ENCODE peak calls at places on chromosomes 6 and 20, in nine cellular contexts. R is Panc1; S is cardiac muscle cell; Q is fibroblast of lung; I is CD4-positive, CD25-positive, alpha-beta regulatory T cell; O is tibial artery; F is heart left ventricle; U is A549; B is vagina. H is an unnamed sample. For H3K4me1, the result is how much of the 10 kb centered on the place peaks cover.

GRCh38 chr20:46222521-46223007 is 85.7 kb downstream of the CDH22 start:
- DNase-seq in R (no peak), S (peak), Q (no peak), I (no peak), O (no peak), F (peak), U (no peak), B (no peak), H (no peak)

GRCh38 chr20:1946762-1947534 is 46.9 kb downstream of the PDYN start:
- DNase-seq in R (no peak), S (peak), Q (peak), I (no peak), O (peak), F (peak), U (no peak), B (no peak), H (no peak)

GRCh38 chr20:61753196-61753942 is 312.3 kb downstream of the TAF4 start:
- DNase-seq in R (no peak), S (no peak), Q (peak), I (no peak), O (no peak), F (no peak), U (no peak), B (no peak), H (no peak)

GRCh38 chr20:35490736-35491181 is 35.4 kb downstream of the CEP250 start:
- DNase-seq in R (no peak), S (no peak), Q (no peak), I (peak), O (no peak), F (no peak), U (no peak), B (no peak), H (peak)

GRCh38 chr20:49230575-49231211 is 11.5 kb downstream of the DDX27 start:
- DNase-seq in R (no peak), S (no peak), Q (no peak), I (no peak), O (no peak), F (peak), U (no peak), B (no peak), H (no peak)

GRCh38 chr6:106250997-106251396 is 74.6 kb downstream of the ATG5 start:
- DNase-seq in R (no peak), S (no peak), Q (no peak), I (no peak), O (no peak), F (no peak), U (no peak), B (no peak), H (no peak)

GRCh38 chr6:124368131-124368530 is 564.5 kb downstream of the NKAIN2 start:
- DNase-seq in R (no peak), S (no peak), Q (peak), I (no peak), O (no peak), F (no peak), U (no peak), B (no peak), H (no peak)

GRCh38 chr6:38034269-38034914 is 214.9 kb downstream of the ZFAND3 start:
- DNase-seq in R (no peak), S (peak), Q (peak), I (peak), O (no peak), F (no peak), U (peak), B (no peak), H (no peak)

GRCh38 chr20:17751640-17752039 is 51.9 kb downstream of the BANF2 start:
- DNase-seq in R (no peak), S (no peak), Q (no peak), I (no peak), O (no peak), F (no peak), U (no peak), B (no peak), H (no peak)

GRCh38 chr20:43096471-43096870 is 93.2 kb downstream of the PTPRT start:
- DNase-seq in R (no peak), S (peak), Q (no peak), I (no peak), O (no peak), F (no peak), U (no peak), B (no peak), H (no peak)

GRCh38 chr6:48429610-48430009 is 318.6 kb upstream of the PTCHD4 start:
- DNase-seq in R (no peak), S (no peak), Q (no peak), I (no peak), O (no peak), F (no peak), U (peak), B (no peak), H (no peak)

GRCh38 chr6:13289789-13290318 is 38.5 kb downstream of the TBC1D7 start:
- DNase-seq in R (no peak), S (no peak), Q (no peak), I (no peak), O (no peak), F (no peak), U (no peak), B (no peak), H (no peak)

GRCh38 chr6:169210611-169211010 is 43.0 kb downstream of the THBS2 start:
- DNase-seq in R (no peak), S (no peak), Q (no peak), I (no peak), O (no peak), F (no peak), U (no peak), B (no peak), H (no peak)

GRCh38 chr20:51275181-51275580 is 252.3 kb upstream of the KCNG1 start:
- DNase-seq in R (no peak), S (no peak), Q (no peak), I (no peak), O (no peak), F (no peak), U (no peak), B (no peak), H (no peak)

GRCh38 chr6:142200846-142201628 is 54.0 kb downstream of the VTA1 start:
- DNase-seq in R (no peak), S (no peak), Q (no peak), I (no peak), O (no peak), F (no peak), U (no peak), B (no peak), H (no peak)

GRCh38 chr6:34745277-34746103 is 11.8 kb upstream of the SNRPC start:
- DNase-seq in R (no peak), S (no peak), Q (no peak), I (no peak), O (no peak), F (no peak), U (no peak), B (no peak), H (no peak)
- H3K4me3 ChIP-seq in R (no peak), S (no peak), Q (no peak), I (no peak), O (no peak), F (no peak), U (no peak), B (no peak), H (no peak)

GRCh38 chr6:17427062-17427461 is 33.7 kb downstream of the CAP2 start:
- DNase-seq in R (no peak), S (no peak), Q (no peak), I (no peak), O (no peak), F (no peak), U (no peak), B (no peak), H (no peak)
- H3K4me1 ChIP-seq in R (under half), S (under half), Q (under half), I (under half), O (under half), F (under half), U (under half), B (under half), H (under half)

GRCh38 chr6:165805604-165806003 is 142.6 kb upstream of the PDE10A start:
- DNase-seq in R (no peak), S (no peak), Q (no peak), I (no peak), O (no peak), F (no peak), U (no peak), B (no peak), H (no peak)

GRCh38 chr6:165804331-165805066 is 141.5 kb upstream of the PDE10A start:
- DNase-seq in R (no peak), S (peak), Q (no peak), I (no peak), O (no peak), F (peak), U (no peak), B (no peak), H (no peak)

GRCh38 chr6:165807249-165807951 is 144.4 kb upstream of the PDE10A start:
- DNase-seq in R (no peak), S (no peak), Q (no peak), I (no peak), O (no peak), F (no peak), U (no peak), B (no peak), H (no peak)

GRCh38 chr6:165806126-165806810 is 143.2 kb upstream of the PDE10A start:
- DNase-seq in R (no peak), S (no peak), Q (no peak), I (no peak), O (no peak), F (no peak), U (no peak), B (no peak), H (no peak)

GRCh38 chr6:165805067-165805525 is 142.1 kb upstream of the PDE10A start:
- DNase-seq in R (no peak), S (no peak), Q (no peak), I (no peak), O (no peak), F (no peak), U (no peak), B (no peak), H (no peak)
- H3K4me3 ChIP-seq in R (no peak), S (peak), Q (no peak), I (no peak), O (peak), F (peak), U (no peak), B (no peak), H (no peak)

DNA sequence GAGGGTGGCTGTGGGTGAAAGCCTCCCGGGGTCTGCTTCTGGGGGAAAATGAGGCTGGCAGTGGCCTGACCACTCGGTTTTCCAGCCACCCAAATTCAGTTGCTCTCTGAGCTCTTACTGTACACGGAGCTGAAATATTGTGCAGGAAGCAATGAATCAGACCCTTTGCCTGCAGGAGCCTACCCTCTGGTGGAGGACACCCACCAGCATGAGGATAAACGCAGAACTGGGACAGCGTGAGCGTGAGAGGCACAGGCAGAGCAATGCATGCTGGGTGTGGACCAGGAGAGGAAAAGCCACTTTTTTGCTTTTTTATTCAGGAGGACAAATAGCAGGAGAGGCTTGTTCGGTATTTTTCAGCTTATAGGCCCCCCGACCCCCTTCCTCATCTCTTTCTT is 298.1 kb downstream of the QKI start:
- DNase-seq in R (no peak), S (no peak), Q (no peak), I (no peak), O (no peak), F (no peak), U (no peak), B (no peak), H (no peak)
- H3K4me1 ChIP-seq in R (under half), S (under half), Q (under half), I (under half), O (under half), F (under half), U (under half), B (under half), H (under half)

GRCh38 chr6:958531-958930 is 265.6 kb upstream of the EXOC2 start:
- DNase-seq in R (no peak), S (no peak), Q (peak), I (no peak), O (no peak), F (no peak), U (peak), B (no peak), H (no peak)

GRCh38 chr6:963456-963855 is 270.5 kb upstream of the EXOC2 start:
- DNase-seq in R (no peak), S (no peak), Q (no peak), I (no peak), O (no peak), F (no peak), U (peak), B (no peak), H (no peak)

GRCh38 chr6:961407-961930 is 268.5 kb upstream of the EXOC2 start:
- DNase-seq in R (no peak), S (no peak), Q (no peak), I (no peak), O (no peak), F (no peak), U (no peak), B (no peak), H (no peak)

DNA sequence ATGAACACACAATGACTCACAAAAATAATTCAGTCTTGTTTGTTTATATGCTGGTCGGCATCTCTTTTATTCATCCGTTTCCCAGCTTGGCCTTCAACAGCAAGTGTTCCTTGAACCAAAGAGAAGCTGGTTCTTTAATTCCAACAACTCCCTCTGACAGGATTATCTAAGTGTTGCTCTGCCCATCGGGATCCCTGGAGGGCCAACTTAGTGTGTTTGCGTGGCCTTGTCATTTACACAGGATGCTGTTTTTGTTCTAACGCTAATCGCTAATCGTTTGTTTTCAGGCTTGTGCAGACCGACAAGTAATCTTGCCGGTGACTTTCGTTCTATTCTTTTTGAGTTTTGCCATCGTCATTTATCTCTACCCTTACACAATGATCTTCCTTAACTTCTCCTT is 267.4 kb upstream of the EXOC2 start:
- DNase-seq in R (no peak), S (no peak), Q (peak), I (no peak), O (no peak), F (no peak), U (no peak), B (no peak), H (no peak)
- H3K4me3 ChIP-seq in R (no peak), S (no peak), Q (peak), I (no peak), O (no peak), F (no peak), U (no peak), B (no peak), H (no peak)

GRCh38 chr6:52512199-52512598 is 64.7 kb downstream of the TRAM2 start:
- DNase-seq in R (no peak), S (no peak), Q (peak), I (no peak), O (peak), F (peak), U (peak), B (peak), H (no peak)

GRCh38 chr6:52511572-52512151 is 65.2 kb downstream of the TRAM2 start:
- DNase-seq in R (no peak), S (no peak), Q (no peak), I (no peak), O (no peak), F (no peak), U (no peak), B (no peak), H (no peak)

GRCh38 chr6:52509281-52510212 is 67.3 kb downstream of the TRAM2 start:
- DNase-seq in R (no peak), S (no peak), Q (no peak), I (no peak), O (no peak), F (no peak), U (no peak), B (peak), H (no peak)

GRCh38 chr6:52510213-52510562 is 66.7 kb downstream of the TRAM2 start:
- DNase-seq in R (no peak), S (no peak), Q (no peak), I (no peak), O (no peak), F (no peak), U (no peak), B (no peak), H (no peak)

GRCh38 chr6:52511163-52511562 is 65.7 kb downstream of the TRAM2 start:
- DNase-seq in R (no peak), S (no peak), Q (no peak), I (no peak), O (no peak), F (no peak), U (no peak), B (no peak), H (no peak)
- H3K4me1 ChIP-seq in R (under half), S (under half), Q (half or more), I (under half), O (half or more), F (under half), U (half or more), B (half or more), H (under half)

DNA sequence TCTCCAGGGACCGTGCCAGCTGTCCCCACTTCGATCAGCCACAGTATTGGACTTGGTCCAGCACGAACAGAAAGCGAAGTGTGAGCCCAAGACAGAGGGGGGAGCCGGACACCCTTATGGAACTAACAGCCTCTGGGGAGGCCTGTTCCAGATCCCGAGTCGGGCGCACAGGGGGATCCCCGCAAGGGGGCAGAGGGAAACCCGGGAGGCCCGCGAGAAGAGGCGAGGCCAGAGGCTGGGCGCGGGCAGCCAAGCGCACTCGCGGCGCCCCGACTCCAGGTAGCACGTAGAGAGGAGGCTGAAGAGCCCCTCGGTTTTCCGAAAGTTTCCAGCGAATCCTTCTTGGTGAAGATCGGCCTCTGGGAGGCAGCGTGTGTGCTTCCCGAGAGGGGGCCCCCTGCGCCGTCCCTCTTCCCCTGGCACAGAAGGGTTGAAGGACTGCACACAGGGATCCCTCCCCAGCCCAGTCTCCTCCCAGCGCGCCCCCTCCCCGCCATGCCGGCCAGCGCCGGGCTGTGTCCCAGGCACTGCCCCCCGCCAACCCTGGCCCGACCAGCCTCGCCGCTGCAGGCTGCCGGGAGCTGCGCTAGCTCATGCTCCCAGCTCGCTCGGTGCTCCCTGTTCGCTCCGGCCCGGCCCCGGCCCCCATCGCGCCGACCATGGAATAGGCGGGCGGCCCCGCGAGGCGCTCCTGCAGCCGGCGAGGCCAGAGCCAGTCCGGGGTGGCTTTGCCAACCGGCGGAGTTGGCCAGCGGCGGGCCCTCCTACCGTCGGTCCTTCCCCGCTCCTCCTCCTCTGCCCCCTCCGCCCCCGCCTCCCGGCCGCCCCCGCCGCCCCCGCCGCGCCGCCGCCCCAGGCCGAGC is 550 bp upstream of the SLC24A3 start:
- DNase-seq in R (no peak), S (peak), Q (no peak), I (no peak), O (no peak), F (peak), U (no peak), B (no peak), H (no peak)
- H3K4me3 ChIP-seq in R (no peak), S (peak), Q (peak), I (no peak), O (peak), F (peak), U (peak), B (peak), H (no peak)

GRCh38 chr6:47019941-47020340 is 22.2 kb downstream of the ADGRF1 start:
- DNase-seq in R (no peak), S (no peak), Q (no peak), I (no peak), O (no peak), F (no peak), U (no peak), B (no peak), H (no peak)

GRCh38 chr6:47027315-47027714 is 14.8 kb downstream of the ADGRF1 start:
- DNase-seq in R (no peak), S (no peak), Q (no peak), I (no peak), O (no peak), F (no peak), U (no peak), B (no peak), H (no peak)

GRCh38 chr6:47026679-47027078 is 15.5 kb downstream of the ADGRF1 start:
- DNase-seq in R (no peak), S (no peak), Q (no peak), I (no peak), O (no peak), F (no peak), U (no peak), B (no peak), H (no peak)

GRCh38 chr6:47028835-47029360 is 13.2 kb downstream of the ADGRF1 start:
- DNase-seq in R (no peak), S (no peak), Q (no peak), I (no peak), O (no peak), F (no peak), U (no peak), B (no peak), H (no peak)

DNA sequence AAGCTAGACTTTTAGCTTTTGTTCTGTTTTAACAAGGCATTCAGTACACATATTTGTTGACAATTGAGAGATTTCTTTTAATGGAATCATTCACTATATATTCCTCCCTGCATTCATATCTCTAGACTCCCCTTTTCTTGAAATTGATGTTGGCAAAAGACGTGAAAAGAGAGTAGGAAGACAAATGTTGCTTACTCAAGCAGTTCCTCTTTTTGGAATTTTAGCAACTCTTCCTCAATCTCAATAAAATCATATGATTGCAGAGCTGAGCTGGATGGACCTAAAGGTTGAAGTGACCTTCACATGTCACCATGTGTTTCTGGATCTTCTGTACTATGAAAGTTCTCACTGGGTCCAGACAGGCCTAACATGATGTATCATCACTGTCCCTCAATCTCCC is 18.6 kb downstream of the ADGRF1 start:
- DNase-seq in R (no peak), S (no peak), Q (no peak), I (no peak), O (no peak), F (no peak), U (no peak), B (no peak), H (no peak)
- H3K4me1 ChIP-seq in R (under half), S (under half), Q (under half), I (under half), O (under half), F (under half), U (under half), B (under half), H (under half)

H was measured in CD4-positive, alpha-beta memory T cell.